ENCODE peak calls at places on chromosomes 7 and 10, in four cellular contexts. A is fibroblast of lung; G is CD4-positive, alpha-beta T cell; N is left ventricle myocardium inferior. L is an unnamed sample.
A peak's percentile ranks its signal among the peaks of the same experiment; 100 is the strongest.

GRCh38 chr10:75108684-75109458 is 2.6 kb upstream of the SAMD8 start:
- DNase-seq in N (no peak), G (no peak), A (no peak), L (peak; percentile 50)

GRCh38 chr7:132784406-132784805 is 208.1 kb upstream of the PLXNA4 start:
- DNase-seq in A (no peak), G (no peak), N (no peak), L (no peak)

GRCh38 chr10:103712898-103713498 is 142.4 kb downstream of the SH3PXD2A start:
- DNase-seq in N (peak; percentile 77), A (peak; percentile 55), G (peak; percentile 87), L (peak; percentile 96)

GRCh38 chr10:585502-585901 is 104.0 kb downstream of the DIP2C start:
- DNase-seq in G (no peak), N (no peak), A (no peak), L (no peak)

GRCh38 chr7:73565675-73566342 is 8.3 kb upstream of the BCL7B start:
- DNase-seq in A (no peak), N (no peak), G (no peak), L (no peak)

GRCh38 chr10:74418285-74418872 is 267.4 kb downstream of the ADK start:
- DNase-seq in N (no peak), G (no peak), A (peak; percentile 16), L (peak; percentile 63)

GRCh38 chr7:37312608-37313007 is 136.1 kb downstream of the ELMO1 start:
- DNase-seq in G (no peak), A (no peak), N (no peak), L (no peak)

GRCh38 chr10:103666109-103666508 is 172.6 kb downstream of the NEURL1 start:
- DNase-seq in N (no peak), G (no peak), A (peak; percentile 20), L (peak; percentile 75)

GRCh38 chr10:120077707-120078492 is 185.4 kb downstream of the SEC23IP start:
- DNase-seq in A (no peak), G (no peak), N (no peak), L (no peak)

GRCh38 chr7:70630647-70631457 is 501.1 kb upstream of the GALNT17 start:
- DNase-seq in N (peak; percentile 57), A (peak; percentile 80), G (no peak), L (no peak)

GRCh38 chr10:56537984-56538383 is 176.9 kb upstream of the ZWINT start:
- DNase-seq in N (no peak), G (no peak), A (peak; percentile 83), L (peak; percentile 26)

GRCh38 chr7:7738622-7739021 is 20.2 kb upstream of the RPA3 start:
- DNase-seq in N (no peak), G (no peak), A (no peak), L (no peak)

GRCh38 chr10:89351402-89352038 is 23.7 kb downstream of the IFIT3 start:
- DNase-seq in A (peak; percentile 50), N (no peak), G (no peak), L (no peak)

GRCh38 chr10:90745565-90745964 is 112.3 kb downstream of the HTR7 start:
- DNase-seq in G (no peak), A (no peak), N (no peak), L (no peak)

GRCh38 chr7:149761307-149761706 is 12.1 kb downstream of the ZNF467 start:
- DNase-seq in A (no peak), G (no peak), N (no peak), L (no peak)

GRCh38 chr7:149762610-149763009 is 10.8 kb downstream of the ZNF467 start:
- DNase-seq in N (no peak), A (no peak), G (no peak), L (no peak)

GRCh38 chr7:149764481-149765398 is 8.6 kb downstream of the ZNF467 start:
- DNase-seq in N (no peak), G (no peak), A (no peak), L (no peak)

GRCh38 chr7:149765399-149766121 is 7.8 kb downstream of the ZNF467 start:
- DNase-seq in N (no peak), G (no peak), A (no peak), L (no peak)

DNA sequence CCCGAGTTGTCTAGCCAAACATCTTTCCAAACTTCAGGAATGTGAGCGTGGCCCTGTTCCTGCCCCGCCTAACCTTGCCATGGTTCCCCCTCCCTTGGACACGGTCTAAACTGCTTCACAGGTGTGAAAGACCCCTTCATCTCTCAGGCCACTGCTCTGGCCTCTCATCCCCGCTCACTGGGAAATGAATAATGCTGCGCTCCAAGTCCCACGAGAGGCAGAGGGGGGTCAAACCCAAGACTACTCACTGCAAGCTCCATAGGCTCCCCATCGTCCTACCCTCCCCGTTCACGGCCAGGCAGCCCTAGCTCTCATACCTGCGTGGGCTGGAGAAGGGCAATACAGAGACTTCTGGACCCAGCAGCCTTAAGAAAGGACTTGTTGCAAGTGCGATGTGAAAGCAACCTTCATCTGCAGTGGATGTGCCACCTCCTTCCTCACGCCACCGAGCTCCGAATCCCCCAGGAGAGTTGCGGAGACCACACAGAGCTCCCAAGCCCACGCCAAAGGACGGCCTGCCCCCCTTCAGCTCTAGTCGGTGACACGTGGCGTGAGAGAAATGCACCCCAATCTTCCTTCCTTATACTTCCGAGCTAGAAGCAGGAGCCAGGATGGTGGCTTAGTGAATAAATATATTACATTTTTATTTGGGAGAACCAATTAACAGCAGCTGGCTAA is 9.7 kb downstream of the ZNF467 start:
- DNase-seq in G (no peak), N (no peak), A (no peak), L (no peak)
- H3K9me3 ChIP-seq in G (no peaks in the 10 kb centered on the region), N (no peaks in the 10 kb centered on the region), A (no peaks in the 10 kb centered on the region), L (no peaks in the 10 kb centered on the region)

GRCh38 chr10:123747426-123747825 is 81.3 kb downstream of the GPR26 start:
- DNase-seq in A (no peak), G (no peak), N (no peak), L (no peak)

GRCh38 chr10:123748711-123749110 is 82.6 kb downstream of the GPR26 start:
- DNase-seq in N (no peak), A (no peak), G (no peak), L (no peak)

GRCh38 chr10:123746520-123746919 is 80.4 kb downstream of the GPR26 start:
- DNase-seq in N (no peak), A (no peak), G (no peak), L (no peak)

GRCh38 chr10:123746016-123746415 is 79.9 kb downstream of the GPR26 start:
- DNase-seq in N (no peak), G (no peak), A (no peak), L (no peak)

GRCh38 chr10:123746927-123747326 is 80.8 kb downstream of the GPR26 start:
- DNase-seq in A (no peak), N (no peak), G (no peak), L (no peak)
- H3K27ac ChIP-seq in A (no peak overlapping the region), N (no peak overlapping the region), G (no peak overlapping the region), L (no peak overlapping the region)

DNA sequence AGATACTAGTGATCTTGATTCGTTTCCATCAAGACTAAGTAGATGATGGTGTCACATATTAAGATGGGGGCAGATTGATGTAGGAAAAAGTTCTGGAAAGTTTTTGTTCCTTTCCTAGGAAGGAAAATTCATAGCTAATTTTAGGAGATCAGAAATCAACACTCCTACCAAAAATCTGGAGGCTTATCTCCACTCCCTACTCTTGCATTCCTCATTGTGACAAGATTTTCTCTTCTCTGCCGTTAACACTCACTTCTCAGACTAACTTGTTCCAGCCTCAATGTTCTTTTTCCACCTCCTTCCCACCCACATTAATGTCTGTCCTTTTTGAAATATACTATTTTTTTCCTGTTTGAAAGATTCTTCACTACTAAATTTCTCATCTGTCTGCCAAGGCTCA is 851.9 kb upstream of the GHITM start:
- DNase-seq in A (no peak), N (no peak), G (no peak), L (no peak)
- H3K9me3 ChIP-seq in A (no peaks in the 10 kb centered on the region), N (peaks cover 43% of the 10 kb centered on the region), G (peaks cover 7% of the 10 kb centered on the region), L (no peaks in the 10 kb centered on the region)

GRCh38 chr10:47247190-47248059 is 52.6 kb upstream of the GDF10 start:
- DNase-seq in N (no peak), A (no peak), G (peak; percentile 25), L (no peak)
- H3K27ac ChIP-seq in N (no peak overlapping the region), A (no peak overlapping the region), G (no peak overlapping the region), L (no peak overlapping the region)

GRCh38 chr7:158468700-158469296 is 118.8 kb downstream of the PTPRN2 start:
- DNase-seq in G (no peak), N (no peak), A (no peak), L (no peak)

GRCh38 chr7:158469396-158470051 is 118.1 kb downstream of the PTPRN2 start:
- DNase-seq in G (no peak), N (no peak), A (no peak), L (no peak)

GRCh38 chr7:158468225-158468624 is 119.4 kb downstream of the PTPRN2 start:
- DNase-seq in G (no peak), A (no peak), N (no peak), L (no peak)

GRCh38 chr7:158470336-158470735 is 117.3 kb downstream of the PTPRN2 start:
- DNase-seq in A (no peak), G (no peak), N (no peak), L (no peak)

GRCh38 chr7:158467562-158467961 is 120.1 kb downstream of the PTPRN2 start:
- DNase-seq in A (no peak), G (no peak), N (no peak), L (no peak)
- H3K9me3 ChIP-seq in A (no peaks in the 10 kb centered on the region), G (no peaks in the 10 kb centered on the region), N (no peaks in the 10 kb centered on the region), L (no peaks in the 10 kb centered on the region)

L was measured in adrenal gland.